ENCODE peak calls at places on chromosomes 1 and 21, in nine cellular contexts. U, N, K, T, L, R, H, X and O are unnamed samples.

GRCh38 chr1:197910120-197911110 is 6.8 kb upstream of the LHX9 start:
- DNase-seq in X (no peak), R (no peak), H (no peak), K (no peak), L (no peak), U (no peak), N (no peak), T (no peak), O (no peak)

GRCh38 chr1:215018555-215018954 is 64.0 kb upstream of the KCNK2 start:
- DNase-seq in H (no peak), X (no peak), R (no peak), U (no peak), L (no peak), K (no peak), N (no peak), T (no peak), O (no peak)

GRCh38 chr1:52635321-52636089 is 2.5 kb downstream of the SHISAL2A start:
- DNase-seq in R (no peak), H (no peak), X (no peak), U (no peak), L (no peak), T (no peak), N (no peak), K (no peak), O (no peak)

GRCh38 chr21:17441370-17441769 is 71.5 kb upstream of the CXADR start:
- DNase-seq in T (no peak), X (no peak), H (no peak), L (no peak), N (peak), R (peak), U (no peak), K (no peak), O (peak)

GRCh38 chr1:203320546-203321272 is 15.4 kb downstream of the BTG2 start:
- DNase-seq in X (peak), R (peak), U (no peak), H (no peak), N (no peak), L (no peak), T (no peak), K (no peak), O (peak)

GRCh38 chr1:38029725-38030511 is 16.7 kb downstream of the POU3F1 start:
- DNase-seq in U (no peak), N (no peak), K (no peak), T (no peak), R (no peak), L (no peak), H (peak), X (peak), O (peak)

GRCh38 chr1:161182214-161182613 is 4.9 kb upstream of the B4GALT3 start:
- DNase-seq in X (no peak), L (no peak), R (no peak), U (no peak), T (no peak), N (no peak), H (peak), K (no peak), O (no peak)

GRCh38 chr21:17051054-17051453 is 461.8 kb upstream of the CXADR start:
- DNase-seq in U (no peak), T (no peak), N (no peak), K (no peak), R (no peak), H (no peak), X (no peak), L (no peak), O (no peak)

GRCh38 chr1:57949168-57949567 is 525.3 kb upstream of the DAB1 start:
- DNase-seq in X (no peak), H (no peak), L (no peak), T (no peak), U (no peak), K (no peak), R (no peak), N (no peak), O (no peak)

GRCh38 chr1:179911812-179912211 is 29.7 kb downstream of the TOR1AIP1 start:
- DNase-seq in R (no peak), N (no peak), L (no peak), H (no peak), U (no peak), T (no peak), K (no peak), X (no peak), O (no peak)

GRCh38 chr1:20255666-20256065 is 35.0 kb upstream of the VWA5B1 start:
- DNase-seq in L (peak), U (no peak), R (no peak), H (no peak), N (no peak), T (no peak), K (no peak), X (no peak), O (peak)

GRCh38 chr21:29181799-29182470 is 51.5 kb downstream of the MAP3K7CL start:
- DNase-seq in T (no peak), L (peak), K (no peak), U (no peak), H (no peak), N (no peak), R (no peak), X (no peak), O (peak)

GRCh38 chr1:93143729-93144229 is 36.4 kb downstream of the TMED5 start:
- DNase-seq in U (no peak), H (no peak), R (no peak), N (no peak), X (no peak), T (no peak), L (no peak), K (no peak), O (no peak)

GRCh38 chr1:65435987-65436386 is 15.5 kb downstream of the LEPR start:
- DNase-seq in H (no peak), T (no peak), L (no peak), X (no peak), K (no peak), R (no peak), N (no peak), U (no peak), O (no peak)

GRCh38 chr1:1021860-1022259 is 1.9 kb downstream of the AGRN start:
- DNase-seq in L (no peak), K (no peak), X (no peak), U (no peak), N (no peak), R (no peak), T (no peak), H (no peak), O (no peak)

GRCh38 chr1:1019122-1019999 is 559 bp upstream of the AGRN start:
- DNase-seq in R (peak), L (no peak), K (no peak), N (peak), H (no peak), U (no peak), T (peak), X (peak), O (peak)

GRCh38 chr1:1020000-1020404 is at the start of gene AGRN:
- DNase-seq in T (peak), K (no peak), R (no peak), H (no peak), L (no peak), X (no peak), U (no peak), N (no peak), O (peak)

GRCh38 chr1:1021010-1021845 is 1.3 kb downstream of the AGRN start:
- DNase-seq in T (peak), K (no peak), H (no peak), R (peak), U (no peak), L (no peak), X (peak), N (no peak), O (peak)

DNA sequence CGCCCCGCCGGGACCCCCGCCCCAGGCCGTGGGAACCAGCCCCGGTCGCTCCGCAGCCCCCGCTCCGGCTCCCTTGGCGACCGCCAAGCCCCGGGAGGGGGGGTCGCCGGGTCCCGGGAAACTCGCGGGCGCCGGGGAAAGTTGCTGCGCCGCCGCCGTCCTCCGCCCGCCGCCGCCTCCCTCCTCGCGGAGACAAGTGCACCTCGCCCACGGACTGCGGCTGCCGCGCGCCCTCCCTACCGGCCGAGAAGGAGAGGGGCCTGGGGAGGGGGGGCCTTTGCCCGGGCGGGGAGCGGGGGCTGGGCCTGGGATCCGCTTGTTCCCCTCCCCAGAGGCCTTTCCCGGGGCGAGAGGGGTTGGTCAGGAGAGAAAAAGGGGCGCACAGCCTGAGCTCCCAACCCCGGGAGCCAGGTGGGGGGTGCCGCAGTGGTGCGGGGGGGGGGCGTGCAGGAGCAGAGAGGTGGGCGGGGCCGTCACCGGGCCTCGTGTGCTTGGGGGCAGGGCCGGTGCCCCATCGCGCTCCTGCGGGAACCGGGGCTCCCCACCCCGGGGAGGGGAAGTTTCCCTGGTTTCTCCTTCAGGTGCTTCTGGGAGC is 592 bp downstream of the AGRN start:
- DNase-seq in X (no peak), R (no peak), L (no peak), K (no peak), H (no peak), T (no peak), N (no peak), U (no peak), O (no peak)
- TF ChIP-seq EP300 in X (no peak), R (no peak), L (no peak), K (no peak), H (no peak), T (no peak), N (no peak), U (no peak), O (no peak)

GRCh38 chr1:165900576-165901380 is 73.4 kb downstream of the UCK2 start:
- DNase-seq in X (no peak), N (no peak), L (no peak), R (peak), H (no peak), U (no peak), T (no peak), K (no peak), O (no peak)
- TF ChIP-seq EP300 in X (no peak), N (no peak), L (no peak), R (no peak), H (no peak), U (no peak), T (no peak), K (no peak), O (no peak)

GRCh38 chr1:83932693-83933092 is 66.2 kb downstream of the TTLL7 start:
- DNase-seq in L (no peak), N (no peak), T (no peak), H (no peak), R (no peak), U (no peak), K (no peak), X (no peak), O (no peak)

GRCh38 chr1:83931658-83932253 is 67.2 kb downstream of the TTLL7 start:
- DNase-seq in N (peak), X (no peak), R (no peak), U (no peak), T (no peak), L (peak), K (no peak), H (no peak), O (no peak)

GRCh38 chr1:83929184-83929583 is 69.7 kb downstream of the TTLL7 start:
- DNase-seq in H (no peak), L (no peak), R (no peak), U (no peak), T (no peak), K (no peak), X (no peak), N (peak), O (no peak)

GRCh38 chr1:83932281-83932680 is 66.7 kb downstream of the TTLL7 start:
- DNase-seq in R (no peak), T (no peak), X (no peak), U (no peak), K (no peak), L (no peak), N (no peak), H (no peak), O (no peak)

DNA sequence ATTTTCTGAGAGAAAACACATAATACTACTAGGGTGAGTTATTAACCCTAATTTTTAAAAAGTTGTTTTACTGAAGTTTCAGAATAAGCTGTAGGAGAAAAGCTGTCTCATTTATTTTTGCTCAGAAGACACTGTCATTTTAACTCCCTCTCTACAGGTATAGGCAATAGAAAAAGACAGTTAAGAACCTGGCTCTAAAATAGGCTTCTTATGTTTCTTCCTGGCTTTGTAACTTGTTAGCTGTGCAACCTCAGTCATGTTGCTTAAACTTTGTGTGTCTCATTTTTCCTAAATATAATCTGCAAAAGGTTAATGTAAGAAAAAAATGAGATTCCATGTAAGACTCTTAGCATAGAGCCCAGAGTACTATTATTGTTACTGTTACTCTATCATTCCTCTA is 64.4 kb downstream of the TTLL7 start:
- DNase-seq in X (no peak), U (no peak), R (no peak), T (no peak), K (no peak), H (no peak), L (no peak), N (no peak), O (no peak)
- TF ChIP-seq EP300 in X (no peak), U (no peak), R (no peak), T (no peak), K (no peak), H (no peak), L (no peak), N (no peak), O (no peak)

GRCh38 chr1:207289756-207290155 is 31.7 kb upstream of the CD55 start:
- DNase-seq in U (no peak), N (no peak), K (no peak), T (no peak), L (no peak), X (no peak), H (no peak), R (no peak), O (no peak)

GRCh38 chr1:207286747-207287528 is 34.5 kb upstream of the CD55 start:
- DNase-seq in X (no peak), U (no peak), T (no peak), K (no peak), R (no peak), L (no peak), N (no peak), H (no peak), O (no peak)

GRCh38 chr1:207288315-207288714 is 33.2 kb upstream of the CD55 start:
- DNase-seq in H (no peak), K (no peak), X (no peak), L (no peak), R (no peak), N (no peak), T (no peak), U (no peak), O (no peak)

GRCh38 chr1:207291723-207292122 is 29.8 kb upstream of the CD55 start:
- DNase-seq in K (no peak), U (no peak), T (no peak), H (no peak), N (no peak), R (no peak), X (no peak), L (no peak), O (no peak)
- TF ChIP-seq EP300 in K (no peak), U (no peak), T (no peak), H (no peak), N (no peak), R (no peak), X (no peak), L (no peak), O (no peak)

DNA sequence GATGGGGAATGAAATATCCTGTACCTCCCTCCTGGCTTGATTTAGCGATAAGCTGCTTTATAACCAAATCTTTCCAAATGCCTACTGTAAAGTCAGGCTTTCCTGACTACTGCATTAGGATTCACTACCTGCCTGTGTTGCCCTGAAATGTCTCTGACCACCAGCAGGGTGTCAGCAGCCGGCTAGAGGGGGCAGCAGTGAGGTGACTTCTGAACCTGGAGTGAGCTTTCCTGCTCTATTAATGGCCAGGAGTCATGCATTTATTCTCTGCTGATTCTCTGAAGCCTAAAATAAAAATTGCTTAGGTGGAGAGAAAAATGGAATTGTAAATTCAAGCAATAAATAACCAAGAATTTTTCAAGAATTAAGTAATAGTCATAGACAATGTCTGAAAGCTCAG is 2.5 kb downstream of the BACE2 start:
- DNase-seq in R (peak), T (no peak), X (no peak), N (peak), L (peak), U (no peak), K (no peak), H (no peak), O (peak)
- TF ChIP-seq EP300 in R (no peak), T (no peak), X (no peak), N (no peak), L (no peak), U (no peak), K (no peak), H (no peak), O (no peak)

GRCh38 chr1:173410794-173411236 is 66.3 kb upstream of the PRDX6 start:
- DNase-seq in U (no peak), K (no peak), H (peak), T (no peak), N (no peak), R (no peak), X (no peak), L (no peak), O (no peak)

GRCh38 chr1:173408886-173409285 is 68.2 kb upstream of the PRDX6 start:
- DNase-seq in K (no peak), R (no peak), L (no peak), X (no peak), H (no peak), N (no peak), T (no peak), U (no peak), O (no peak)

GRCh38 chr1:173407846-173408245 is 69.3 kb upstream of the PRDX6 start:
- DNase-seq in H (no peak), X (no peak), N (no peak), K (no peak), U (no peak), T (no peak), R (no peak), L (no peak), O (no peak)

GRCh38 chr1:173410133-173410793 is 66.9 kb upstream of the PRDX6 start:
- DNase-seq in T (no peak), H (no peak), X (no peak), R (no peak), L (no peak), K (no peak), U (no peak), N (no peak), O (no peak)

DNA sequence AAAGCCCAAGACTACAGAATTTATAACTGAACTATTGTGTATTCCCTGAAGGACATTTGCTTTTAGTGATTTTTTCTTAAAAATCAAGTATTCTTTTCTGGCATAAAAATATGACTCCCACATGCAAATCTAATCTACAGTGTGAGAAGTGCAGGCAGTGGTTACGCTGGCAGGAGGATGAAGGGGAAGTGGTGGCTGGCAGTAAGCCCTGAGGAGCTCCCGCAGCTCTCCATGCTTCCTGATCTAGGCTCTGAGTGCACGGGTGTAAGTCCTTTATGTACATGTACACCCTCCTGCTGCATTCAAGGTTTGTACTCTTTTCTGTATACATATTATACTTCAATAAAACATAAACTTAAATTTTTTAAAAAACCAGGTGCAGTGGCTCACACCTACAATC is 67.5 kb upstream of the PRDX6 start:
- DNase-seq in N (no peak), K (no peak), R (peak), L (no peak), U (no peak), X (no peak), H (no peak), T (peak), O (peak)
- TF ChIP-seq EP300 in N (no peak), K (no peak), R (no peak), L (no peak), U (no peak), X (no peak), H (peak), T (no peak), O (no peak)